ENCODE peak calls at places on chromosomes 11 and 22, in six cellular contexts. P is fibroblast of lung, L is body of pancreas, M is GM13976, B is heart right ventricle, K is cardiac muscle cell. V is an unnamed sample.

GRCh38 chr11:33463059-33463458 is 205.9 kb downstream of the HIPK3 start:
- DNase-seq in P (peak; percentile 19), L (no peak), M (no peak), B (no peak), K (peak; percentile 13), V (no peak)

GRCh38 chr11:11407738-11408084 is 54.7 kb upstream of the CSNK2A3 start:
- DNase-seq in P (no peak), L (no peak), M (no peak), B (no peak), K (no peak), V (no peak)

GRCh38 chr11:33543823-33544222 is 156.8 kb downstream of the C11orf91 start:
- DNase-seq in P (no peak), L (no peak), M (no peak), B (no peak), K (no peak), V (no peak)

GRCh38 chr22:45441158-45441557 is 27.7 kb downstream of the RIBC2 start:
- DNase-seq in P (peak; percentile 78), L (peak; percentile 71), M (peak; percentile 65), B (peak; percentile 56), K (peak; percentile 72), V (peak; percentile 9)

GRCh38 chr11:93577291-93577690 is 34.1 kb upstream of the SMCO4 start:
- DNase-seq in P (peak; percentile 73), L (no peak), M (no peak), B (no peak), K (peak; percentile 29), V (peak; percentile 8)

GRCh38 chr11:133386262-133386661 is 146.0 kb downstream of the OPCML start:
- DNase-seq in P (no peak), L (no peak), M (no peak), B (no peak), K (no peak), V (no peak)

GRCh38 chr11:92932023-92932422 is 37.4 kb upstream of the MTNR1B start:
- DNase-seq in P (no peak), L (no peak), M (no peak), B (no peak), K (peak; percentile 6), V (peak; percentile 20)

GRCh38 chr11:119590651-119591308 is 138.2 kb downstream of the NECTIN1 start:
- DNase-seq in P (no peak), L (no peak), M (no peak), B (no peak), K (no peak), V (peak; percentile 90)

GRCh38 chr11:29448246-29448877 is 568.5 kb downstream of the KCNA4 start:
- DNase-seq in P (peak; percentile 5), L (peak; percentile 9), M (peak; percentile 30), B (no peak), K (peak; percentile 69), V (no peak)

GRCh38 chr11:122098223-122098980 is 17.6 kb downstream of the BLID start:
- DNase-seq in P (no peak), L (no peak), M (no peak), B (no peak), K (no peak), V (no peak)

GRCh38 chr22:43515411-43515810 is 103.6 kb downstream of the MPPED1 start:
- DNase-seq in P (no peak), L (no peak), M (no peak), B (no peak), K (no peak), V (no peak)

GRCh38 chr22:48908547-48908946 is 919.1 kb downstream of the BRD1 start:
- DNase-seq in P (no peak), L (no peak), M (no peak), B (no peak), K (no peak), V (no peak)

GRCh38 chr11:28674432-28675076 is 566.4 kb downstream of the METTL15 start:
- DNase-seq in P (peak; percentile 68), L (no peak), M (no peak), B (no peak), K (peak; percentile 57), V (peak; percentile 94)

GRCh38 chr11:69253028-69253427 is 40.9 kb upstream of the MYEOV start:
- DNase-seq in P (peak; percentile 51), L (peak; percentile 23), M (no peak), B (no peak), K (peak; percentile 43), V (no peak)

GRCh38 chr22:43624144-43624998 is 187.7 kb downstream of the EFCAB6 start:
- DNase-seq in P (no peak), L (no peak), M (no peak), B (no peak), K (no peak), V (no peak)

GRCh38 chr11:128198206-128198605 is 389.2 kb downstream of the ETS1 start:
- DNase-seq in P (peak; percentile 52), L (no peak), M (no peak), B (no peak), K (no peak), V (no peak)

GRCh38 chr11:100681064-100681502 is 6.0 kb upstream of the ARHGAP42 start:
- DNase-seq in P (peak; percentile 56), L (peak; percentile 30), M (peak; percentile 86), B (peak; percentile 37), K (peak; percentile 22), V (no peak)

GRCh38 chr11:27720277-27720830 is 20.1 kb upstream of the BDNF start:
- DNase-seq in P (peak; percentile 65), L (peak; percentile 52), M (peak; percentile 57), B (peak; percentile 40), K (peak; percentile 78), V (no peak)

GRCh38 chr11:27711725-27712124 is 11.5 kb upstream of the BDNF start:
- DNase-seq in P (no peak), L (no peak), M (no peak), B (no peak), K (no peak), V (no peak)

GRCh38 chr11:18775492-18776292 is 15.9 kb downstream of the PTPN5 start:
- DNase-seq in P (peak; percentile 65), L (peak; percentile 86), M (peak; percentile 81), B (peak; percentile 58), K (peak; percentile 60), V (no peak)

GRCh38 chr22:29331658-29332300 is 16.3 kb upstream of the RASL10A start:
- DNase-seq in P (no peak), L (no peak), M (no peak), B (no peak), K (no peak), V (no peak)

GRCh38 chr11:76763573-76764348 is 19.4 kb upstream of the TSKU start:
- DNase-seq in P (peak; percentile 67), L (no peak), M (no peak), B (peak; percentile 59), K (peak; percentile 95), V (no peak)

GRCh38 chr11:35077709-35078695 is 61.0 kb upstream of the CD44 start:
- DNase-seq in P (no peak), L (no peak), M (peak; percentile 28), B (no peak), K (no peak), V (no peak)

DNA sequence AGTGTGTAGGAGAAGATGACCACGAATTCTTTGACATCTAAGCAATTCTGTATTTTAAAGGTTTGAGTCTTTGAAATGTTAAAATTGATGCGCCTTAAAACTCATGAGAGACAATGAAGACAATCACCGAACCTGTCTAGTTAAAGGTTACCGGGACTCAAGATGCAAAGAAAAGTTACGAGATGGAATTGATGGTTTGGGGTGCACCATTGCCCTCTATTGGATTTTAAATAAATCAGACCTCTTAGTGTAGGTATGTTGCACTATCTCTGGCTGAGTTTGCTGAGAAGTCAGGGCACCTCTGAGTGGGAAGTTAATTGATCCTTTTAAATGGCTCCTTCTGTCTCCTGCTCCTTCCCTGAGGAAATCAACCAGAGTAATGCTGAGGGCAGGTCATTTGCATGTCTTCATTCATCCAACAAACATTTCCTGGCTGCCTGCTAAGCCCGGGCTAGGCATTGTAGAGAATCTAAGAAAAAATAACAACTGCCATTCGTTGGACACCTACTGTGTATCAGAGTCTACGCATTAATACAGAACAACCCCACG is 19.4 kb upstream of the TMA7B start:
- DNase-seq in P (peak; percentile 12), L (no peak), M (peak; percentile 41), B (no peak), K (no peak), V (no peak)
- TF ChIP-seq CTCF in P (no peak), L (no peak), M (no peak), B (no peak), K (no peak), V (no peak)

GRCh38 chr22:22973336-22973735 is 85.7 kb downstream of the IGLL5 start:
- DNase-seq in P (no peak), L (no peak), M (no peak), B (no peak), K (no peak), V (no peak)

GRCh38 chr22:22974156-22974555 is 86.5 kb downstream of the IGLL5 start:
- DNase-seq in P (no peak), L (no peak), M (no peak), B (no peak), K (no peak), V (no peak)

DNA sequence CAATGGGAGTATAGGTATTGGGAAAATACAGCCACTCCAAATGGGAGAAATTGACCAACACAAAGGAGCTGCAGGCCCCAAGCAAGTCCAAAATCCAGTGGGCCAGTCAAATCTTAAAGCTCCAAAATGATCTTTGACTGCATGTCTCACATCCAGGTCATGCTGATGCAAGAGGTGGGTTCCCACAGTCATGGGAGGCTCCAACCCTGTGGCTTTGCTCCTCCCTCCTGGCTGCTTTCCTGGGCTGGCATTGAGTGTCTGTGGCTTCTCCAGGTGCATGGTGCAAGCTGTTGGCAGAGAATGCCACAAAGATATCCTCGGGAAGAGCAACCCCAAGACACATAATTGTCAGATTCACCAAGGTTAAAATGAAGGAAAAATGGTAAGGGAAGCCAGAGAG is 80.8 kb downstream of the IGLL5 start:
- DNase-seq in P (no peak), L (no peak), M (no peak), B (no peak), K (no peak), V (no peak)
- TF ChIP-seq CTCF in P (no peak), L (no peak), M (no peak), B (no peak), K (no peak), V (no peak)

DNA sequence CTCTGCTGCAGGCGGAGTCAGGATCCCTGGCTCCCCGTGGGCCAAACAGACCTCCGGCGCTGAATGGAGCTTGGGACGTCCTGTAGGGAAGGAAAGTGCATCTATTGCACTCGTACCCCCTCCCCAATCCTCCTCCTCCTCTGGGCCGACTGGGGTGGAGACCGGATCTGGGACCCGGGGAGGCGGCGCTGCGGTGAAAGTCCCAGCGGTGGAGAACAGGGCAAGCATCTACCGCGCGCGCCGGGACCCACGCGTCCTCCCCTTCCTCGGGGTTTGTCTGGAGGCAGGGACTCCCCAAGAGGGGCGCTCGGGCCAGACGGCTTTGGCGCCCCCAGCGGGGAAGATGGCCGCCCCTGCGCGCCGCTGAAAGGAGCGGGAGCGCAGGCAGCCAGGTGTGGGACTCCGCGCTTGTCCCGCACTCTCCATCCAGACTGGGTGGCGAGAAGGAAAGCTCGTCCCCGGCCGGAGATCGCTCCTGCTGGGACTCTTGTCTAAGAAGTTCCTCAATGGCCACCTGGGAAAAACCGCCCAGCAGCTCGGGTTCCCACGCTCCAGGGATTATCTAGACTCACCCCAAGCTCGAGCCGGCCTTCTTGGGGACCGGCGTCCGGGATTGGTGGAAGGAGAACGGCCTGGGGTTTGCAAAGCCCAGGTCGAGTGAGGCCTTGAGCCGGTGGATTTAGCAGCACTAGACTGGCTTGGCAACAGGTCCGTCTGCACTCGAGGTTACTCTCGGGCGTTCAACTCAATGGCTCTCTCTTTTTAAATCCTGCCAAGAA is 718 bp downstream of the FADS2 start:
- DNase-seq in P (peak; percentile 27), L (peak; percentile 31), M (peak; percentile 81), B (peak; percentile 56), K (peak; percentile 48), V (peak; percentile 68)
- TF ChIP-seq CTCF in P (peak; percentile 41), L (no peak), M (peak; percentile 68), B (no peak), K (peak; percentile 58), V (peak; percentile 49)

GRCh38 chr22:34946339-34946985 is 119.5 kb upstream of the ISX start:
- DNase-seq in P (no peak), L (no peak), M (no peak), B (no peak), K (no peak), V (no peak)

GRCh38 chr22:34943830-34944229 is 122.1 kb upstream of the ISX start:
- DNase-seq in P (no peak), L (no peak), M (no peak), B (no peak), K (no peak), V (no peak)
- TF ChIP-seq CTCF in P (no peak), L (no peak), M (no peak), B (no peak), K (no peak), V (no peak)

V was measured in retinal pigment epithelial cell.